ENCODE peak calls at places on chromosomes 1 and 21, in six cellular contexts. R is C1 segment of cervical spinal cord, C is T-helper 2 cell, M is fibroblast of the aortic adventitia, D is tibial nerve, O is AG04450. A is an unnamed sample.

GRCh38 chr1:25545767-25546166 is 2.4 kb downstream of the LDLRAP1 start:
- DNase-seq in O (no peak), C (no peak), M (no peak), R (no peak), D (no peak), A (no peak)

GRCh38 chr21:27688773-27689172 is 721.9 kb upstream of the ADAMTS5 start:
- DNase-seq in R (no peak), C (no peak), M (no peak), O (no peak), D (no peak), A (no peak)

GRCh38 chr1:170596701-170597100 is 64.7 kb downstream of the GORAB start:
- DNase-seq in R (no peak), M (no peak), O (no peak), C (no peak), D (no peak), A (no peak)

GRCh38 chr1:209375681-209376360 is 207.7 kb upstream of the CAMK1G start:
- DNase-seq in D (no peak), R (no peak), M (peak), O (no peak), C (no peak), A (no peak)

GRCh38 chr21:41363370-41364270 is 1.8 kb downstream of the MX2 start:
- DNase-seq in O (no peak), C (no peak), D (no peak), M (no peak), R (no peak), A (no peak)

GRCh38 chr1:108357802-108358201 is 92.3 kb upstream of the NBPF6 start:
- DNase-seq in C (no peak), R (no peak), O (no peak), D (no peak), M (no peak), A (no peak)

GRCh38 chr1:203122159-203122558 is 5.4 kb upstream of the ADORA1 start:
- DNase-seq in D (no peak), M (no peak), O (no peak), C (no peak), R (no peak), A (no peak)

GRCh38 chr1:17586172-17586963 is 46.9 kb downstream of the ARHGEF10L start:
- DNase-seq in R (no peak), M (peak), O (peak), C (no peak), D (no peak), A (no peak)

GRCh38 chr1:39484564-39484963 is 6.9 kb upstream of the BMP8A start:
- DNase-seq in R (no peak), C (no peak), M (no peak), D (no peak), O (no peak), A (no peak)

GRCh38 chr21:17585875-17586450 is 26.7 kb downstream of the BTG3 start:
- DNase-seq in D (no peak), R (no peak), M (peak), O (no peak), C (no peak), A (no peak)

GRCh38 chr1:37475380-37476086 is 1.2 kb downstream of the ZC3H12A start:
- DNase-seq in C (no peak), D (no peak), O (no peak), R (no peak), M (no peak), A (no peak)

GRCh38 chr1:236979149-236979890 is 24.9 kb downstream of the MT1HL1 start:
- DNase-seq in C (no peak), D (no peak), O (no peak), M (no peak), R (no peak), A (no peak)

GRCh38 chr1:226737819-226738420 is 1.2 kb downstream of the ITPKB start:
- DNase-seq in C (no peak), O (no peak), D (peak), M (peak), R (peak), A (no peak)

GRCh38 chr1:181112071-181112929 is 23.8 kb downstream of the IER5 start:
- DNase-seq in R (no peak), D (peak), M (peak), C (no peak), O (peak), A (no peak)

GRCh38 chr1:153251562-153251961 is 7.9 kb upstream of the LORICRIN start:
- DNase-seq in D (no peak), R (no peak), O (no peak), C (no peak), M (no peak), A (no peak)

GRCh38 chr1:44721521-44722361 is 9.2 kb downstream of the RNU5D-1 start:
- DNase-seq in O (peak), M (peak), C (peak), R (peak), D (no peak), A (no peak)

GRCh38 chr1:57272150-57272549 is 151.7 kb downstream of the DAB1 start:
- DNase-seq in R (no peak), M (no peak), D (no peak), C (no peak), O (no peak), A (no peak)

GRCh38 chr1:101002551-101002950 is 23.0 kb downstream of the DPH5 start:
- DNase-seq in D (no peak), C (no peak), R (no peak), M (peak), O (no peak), A (no peak)

GRCh38 chr21:34122047-34122446 is 48.7 kb downstream of the MRPS6 start:
- DNase-seq in O (no peak), M (no peak), C (no peak), D (no peak), R (no peak), A (no peak)

GRCh38 chr1:60463146-60463545 is 389.6 kb upstream of the C1orf87 start:
- DNase-seq in D (no peak), M (no peak), O (no peak), R (no peak), C (no peak), A (no peak)

GRCh38 chr21:31873275-31873695 is 465 bp downstream of the HUNK start:
- DNase-seq in D (no peak), C (no peak), O (no peak), R (no peak), M (no peak), A (no peak)

GRCh38 chr1:96882096-96882495 is 160.5 kb downstream of the PTBP2 start:
- DNase-seq in C (no peak), O (no peak), M (peak), D (no peak), R (no peak), A (no peak)

GRCh38 chr1:92476071-92476607 is 10.6 kb downstream of the GFI1 start:
- DNase-seq in M (no peak), D (no peak), C (no peak), O (no peak), R (no peak), A (no peak)

GRCh38 chr1:209513226-209513625 is 70.3 kb upstream of the CAMK1G start:
- DNase-seq in M (peak), D (no peak), R (no peak), O (no peak), C (no peak), A (no peak)

GRCh38 chr1:162019006-162019405 is 4.7 kb downstream of the OLFML2B start:
- DNase-seq in R (no peak), M (peak), D (no peak), C (no peak), O (peak), A (no peak)

GRCh38 chr21:26795866-26796329 is 49.3 kb downstream of the ADAMTS1 start:
- DNase-seq in C (no peak), D (peak), R (peak), O (peak), M (peak), A (peak)

GRCh38 chr1:169513208-169513607 is 27.5 kb upstream of the SLC19A2 start:
- DNase-seq in O (no peak), C (no peak), R (no peak), M (peak), D (no peak), A (no peak)

GRCh38 chr1:11272842-11273594 is at the start of gene UBIAD1:
- DNase-seq in D (peak), R (peak), C (peak), O (peak), M (peak), A (peak)

GRCh38 chr1:221309711-221310110 is 430.5 kb downstream of the HLX start:
- DNase-seq in D (no peak), R (no peak), C (no peak), M (no peak), O (no peak), A (no peak)

GRCh38 chr1:150243003-150243402 is 7.1 kb upstream of the ANP32E start:
- DNase-seq in C (no peak), O (no peak), R (no peak), M (no peak), D (no peak), A (no peak)

GRCh38 chr1:169494343-169494742 is 8.6 kb upstream of the SLC19A2 start:
- DNase-seq in O (no peak), R (no peak), C (no peak), D (no peak), M (no peak), A (no peak)

GRCh38 chr1:24541711-24542346 is 14.1 kb upstream of the NCMAP start:
- DNase-seq in C (no peak), D (no peak), R (no peak), M (no peak), O (no peak), A (no peak)